ENCODE peak calls at places on chromosomes 11 and 22, in ten cellular contexts. D is anterior cingulate cortex; N is fibroblast of lung; F is CD8-positive, alpha-beta T cell; L is GM13977; P is neural crest cell; W is aorta; H is stimulated activated CD8-positive, alpha-beta memory T cell treated with anti-CD3 and anti-CD28 coated beads, Interleukin-2, amount 100 ng/mL, for 1 hour; R is ACHN; I is activated naive CD4-positive, alpha-beta T cell treated with anti-CD3 and anti-CD28 coated beads, Interleukin-2, amount 50 U/mL, for 72 hours. O is an unnamed sample.

GRCh38 chr11:45022294-45023064 is 71.8 kb upstream of the TP53I11 start:
- DNase-seq in W (no peak), H (no peak), L (no peak), D (no peak), N (peak), P (no peak), R (no peak), F (peak), I (no peak), O (no peak)

GRCh38 chr22:31046591-31047226 is 34.4 kb upstream of the SMTN start:
- DNase-seq in P (peak), R (no peak), W (no peak), H (no peak), F (no peak), I (no peak), N (no peak), D (no peak), L (no peak), O (no peak)

GRCh38 chr22:31230871-31231621 is 18.9 kb downstream of the LIMK2 start:
- DNase-seq in P (no peak), D (no peak), H (no peak), N (peak), L (peak), R (peak), F (peak), I (no peak), W (no peak), O (peak)

GRCh38 chr11:73218106-73218829 is at the start of gene P2RY2:
- DNase-seq in L (peak), I (peak), H (no peak), N (peak), D (no peak), W (peak), F (no peak), P (peak), R (peak), O (peak)

GRCh38 chr11:86990520-86990919 is 35.3 kb upstream of the FZD4 start:
- DNase-seq in R (peak), W (no peak), L (no peak), F (no peak), D (no peak), P (no peak), H (no peak), I (no peak), N (peak), O (no peak)

GRCh38 chr22:40076702-40077645 is 82.2 kb downstream of the FAM83F start:
- DNase-seq in I (no peak), L (no peak), P (no peak), R (peak), H (no peak), D (no peak), W (no peak), F (no peak), N (peak), O (peak)

GRCh38 chr11:123233280-123233977 is 38.4 kb upstream of the CLMP start:
- DNase-seq in L (peak), N (no peak), R (peak), I (no peak), P (no peak), W (no peak), F (no peak), D (no peak), H (no peak), O (no peak)

GRCh38 chr22:28268176-28268575 is 349.1 kb upstream of the PITPNB start:
- DNase-seq in L (no peak), D (no peak), P (no peak), F (no peak), H (no peak), I (no peak), W (no peak), R (no peak), N (peak), O (no peak)

GRCh38 chr22:44709881-44710400 is 7.9 kb downstream of the PRR5 start:
- DNase-seq in R (no peak), W (no peak), H (no peak), F (peak), P (no peak), N (no peak), D (no peak), L (no peak), I (no peak), O (no peak)

GRCh38 chr11:62433553-62434301 is 14.9 kb downstream of the SCGB1A1 start:
- DNase-seq in N (no peak), W (no peak), D (no peak), P (no peak), R (no peak), F (no peak), I (no peak), L (no peak), H (no peak), O (no peak)

GRCh38 chr22:50056214-50056972 is 1.7 kb downstream of the TTLL8 start:
- DNase-seq in I (no peak), F (no peak), P (no peak), N (no peak), R (no peak), H (no peak), W (no peak), D (no peak), L (peak), O (no peak)

GRCh38 chr11:92711913-92712312 is 257.5 kb upstream of the MTNR1B start:
- DNase-seq in I (no peak), F (no peak), N (peak), W (no peak), D (no peak), L (no peak), P (no peak), R (no peak), H (no peak), O (no peak)

GRCh38 chr11:13606701-13607100 is 61.8 kb upstream of the FAR1 start:
- DNase-seq in N (no peak), R (no peak), P (no peak), I (no peak), F (no peak), H (no peak), L (no peak), D (no peak), W (no peak), O (no peak)

GRCh38 chr11:116499396-116500001 is 273.3 kb downstream of the BUD13 start:
- DNase-seq in F (no peak), W (peak), N (peak), I (no peak), P (peak), R (peak), D (peak), L (peak), H (no peak), O (peak)

GRCh38 chr11:109970516-109971183 is 122.5 kb upstream of the ZC3H12C start:
- DNase-seq in N (no peak), L (no peak), H (no peak), F (no peak), I (no peak), D (no peak), W (no peak), P (no peak), R (no peak), O (peak)

GRCh38 chr11:22461626-22462025 is 123.4 kb downstream of the SLC17A6 start:
- DNase-seq in F (no peak), P (no peak), D (no peak), L (no peak), I (no peak), W (no peak), H (no peak), N (peak), R (no peak), O (no peak)

GRCh38 chr22:19632671-19633148 is 81.6 kb upstream of the SEPTIN5 start:
- DNase-seq in N (peak), H (no peak), I (no peak), W (no peak), L (no peak), R (no peak), D (no peak), P (no peak), F (no peak), O (no peak)

GRCh38 chr11:133692371-133692770 is 152.9 kb downstream of the SPATA19 start:
- DNase-seq in R (no peak), W (no peak), D (no peak), N (no peak), F (no peak), I (no peak), H (no peak), P (no peak), L (no peak), O (no peak)

GRCh38 chr22:27238935-27239510 is 562.5 kb downstream of the MN1 start:
- DNase-seq in L (no peak), I (no peak), H (no peak), R (peak), F (no peak), N (peak), W (peak), P (no peak), D (no peak), O (no peak)

GRCh38 chr22:40723396-40723933 is 44.2 kb downstream of the MCHR1 start:
- DNase-seq in W (no peak), F (no peak), D (no peak), L (no peak), H (no peak), R (no peak), I (no peak), N (no peak), P (no peak), O (no peak)

GRCh38 chr11:9774591-9775392 is 110.9 kb downstream of the SWAP70 start:
- DNase-seq in N (peak), F (no peak), P (no peak), H (no peak), D (no peak), L (no peak), R (no peak), I (no peak), W (no peak), O (no peak)

GRCh38 chr22:22060200-22061084 is 77.9 kb upstream of the TOP3B start:
- DNase-seq in N (no peak), H (no peak), D (peak), I (no peak), W (peak), R (peak), L (peak), P (peak), F (no peak), O (peak)

GRCh38 chr11:100866453-100866852 is 179.4 kb downstream of the ARHGAP42 start:
- DNase-seq in F (no peak), I (no peak), P (no peak), R (no peak), D (no peak), H (no peak), W (no peak), N (no peak), L (no peak), O (peak)

GRCh38 chr11:102378818-102379217 is 31.8 kb downstream of the BIRC2 start:
- DNase-seq in D (no peak), L (no peak), W (no peak), P (no peak), H (no peak), I (no peak), N (no peak), R (no peak), F (no peak), O (no peak)

GRCh38 chr11:64297722-64298358 is 2.3 kb upstream of the CATSPERZ start:
- DNase-seq in N (no peak), D (no peak), I (no peak), P (no peak), R (no peak), W (no peak), L (no peak), F (no peak), H (no peak), O (no peak)

GRCh38 chr11:132042296-132042695 is 671.9 kb downstream of the NTM start:
- DNase-seq in L (no peak), N (no peak), F (no peak), I (no peak), D (no peak), H (no peak), R (no peak), W (no peak), P (no peak), O (no peak)

GRCh38 chr11:10581481-10582019 is 13.1 kb upstream of the LYVE1 start:
- DNase-seq in H (no peak), R (no peak), D (no peak), N (peak), L (no peak), W (peak), I (no peak), F (no peak), P (no peak), O (peak)

GRCh38 chr11:88482871-88483301 is 145.3 kb upstream of the CTSC start:
- DNase-seq in F (no peak), D (no peak), H (no peak), L (no peak), I (no peak), P (no peak), W (no peak), N (peak), R (no peak), O (no peak)

GRCh38 chr11:110366234-110366633 is 63.5 kb upstream of the FDX1 start:
- DNase-seq in P (no peak), I (no peak), W (no peak), D (no peak), H (no peak), L (no peak), F (no peak), R (no peak), N (peak), O (no peak)

GRCh38 chr11:91800208-91800914 is 424.3 kb upstream of the FAT3 start:
- DNase-seq in H (no peak), R (no peak), L (no peak), D (no peak), W (no peak), N (no peak), P (no peak), F (no peak), I (no peak), O (no peak)

GRCh38 chr11:113401718-113402117 is 14.1 kb downstream of the ANKK1 start:
- DNase-seq in W (peak), R (peak), H (no peak), F (no peak), L (no peak), I (no peak), D (no peak), N (no peak), P (no peak), O (no peak)

GRCh38 chr11:114131366-114131963 is 72.0 kb downstream of the ZBTB16 start:
- DNase-seq in D (no peak), I (no peak), L (no peak), W (no peak), R (no peak), N (no peak), P (no peak), F (no peak), H (no peak), O (no peak)

GRCh38 chr11:120256178-120256577 is 16.2 kb downstream of the POU2F3 start:
- DNase-seq in W (no peak), R (no peak), I (no peak), P (no peak), H (no peak), D (no peak), N (no peak), L (no peak), F (no peak), O (no peak)